ENCODE peak calls at places on chromosome 3, in five cellular contexts. F is GM12878, S is ascending aorta, P is A549, O is sigmoid colon. B is an unnamed sample.

GRCh38 chr3:116005404-116005803 is 382.1 kb downstream of the GAP43 start:
- DNase-seq in F (no peak), S (no peak), P (peak), O (peak), B (no peak)

GRCh38 chr3:143650827-143651226 is 197.4 kb downstream of the SLC9A9 start:
- DNase-seq in O (no peak), P (no peak), F (no peak), S (no peak), B (no peak)

GRCh38 chr3:128697336-128697735 is 28.6 kb upstream of the RAB7A start:
- DNase-seq in O (no peak), P (no peak), F (no peak), S (no peak), B (no peak)

GRCh38 chr3:172595648-172596393 is 72.6 kb upstream of the TNFSF10 start:
- DNase-seq in O (no peak), F (peak), P (peak), S (no peak), B (peak)

GRCh38 chr3:156787015-156787414 is 39.1 kb upstream of the LEKR1 start:
- DNase-seq in O (no peak), P (no peak), F (no peak), S (no peak), B (no peak)

GRCh38 chr3:113136071-113136470 is 75.3 kb upstream of the BOC start:
- DNase-seq in P (peak), F (no peak), S (no peak), O (no peak), B (no peak)

GRCh38 chr3:138786788-138787276 is 47.9 kb downstream of the PIK3CB start:
- DNase-seq in P (peak), F (no peak), O (no peak), S (no peak), B (no peak)

GRCh38 chr3:87509401-87509800 is 233.0 kb upstream of the POU1F1 start:
- DNase-seq in F (no peak), S (no peak), P (no peak), O (no peak), B (no peak)

GRCh38 chr3:67790043-67790442 is 135.6 kb upstream of the SUCLG2 start:
- DNase-seq in F (peak), P (peak), S (no peak), O (no peak), B (no peak)

GRCh38 chr3:27105904-27106303 is 263.3 kb downstream of the NEK10 start:
- DNase-seq in F (no peak), O (no peak), S (no peak), P (no peak), B (no peak)

GRCh38 chr3:160676547-160677303 is at the start of gene ARL14:
- DNase-seq in S (no peak), P (peak), F (no peak), O (no peak), B (no peak)

GRCh38 chr3:59771760-59772159 is 721.9 kb upstream of the CFAP20DC start:
- DNase-seq in P (peak), O (no peak), F (no peak), S (no peak), B (no peak)

GRCh38 chr3:119676771-119677640 is at the start of gene COX17:
- DNase-seq in S (peak), P (peak), F (peak), O (peak), B (peak)

GRCh38 chr3:196096382-196096953 is 14.6 kb upstream of the TFRC start:
- DNase-seq in S (no peak), F (peak), P (no peak), O (peak), B (no peak)

GRCh38 chr3:158935846-158936245 is 134.0 kb downstream of the MFSD1 start:
- DNase-seq in F (no peak), O (no peak), S (no peak), P (no peak), B (no peak)

GRCh38 chr3:177104299-177104992 is 92.8 kb downstream of the TBL1XR1 start:
- DNase-seq in S (no peak), O (no peak), P (no peak), F (no peak), B (no peak)

GRCh38 chr3:100073555-100074307 is 40.6 kb downstream of the FILIP1L start:
- DNase-seq in F (no peak), S (no peak), O (peak), P (no peak), B (no peak)

GRCh38 chr3:74273555-74274402 is 340.7 kb downstream of the CNTN3 start:
- DNase-seq in O (no peak), F (no peak), P (no peak), S (no peak), B (no peak)

GRCh38 chr3:133466531-133467386 is 66.9 kb downstream of the BFSP2 start:
- DNase-seq in O (no peak), S (no peak), F (no peak), P (no peak), B (no peak)

GRCh38 chr3:124395165-124395564 is 335.1 kb upstream of the UMPS start:
- DNase-seq in O (no peak), S (no peak), F (no peak), P (no peak), B (no peak)

GRCh38 chr3:43512749-43513404 is 108.9 kb downstream of the ANO10 start:
- DNase-seq in P (peak), F (no peak), S (no peak), O (no peak), B (no peak)

GRCh38 chr3:32440481-32441350 is 49.1 kb downstream of the CMTM7 start:
- DNase-seq in O (no peak), F (no peak), S (no peak), P (no peak), B (no peak)

GRCh38 chr3:177713921-177714900 is 516.9 kb upstream of the TBL1XR1 start:
- DNase-seq in O (no peak), F (no peak), P (no peak), S (no peak), B (no peak)

GRCh38 chr3:5047764-5048163 is 68.5 kb downstream of the BHLHE40 start:
- DNase-seq in S (no peak), P (no peak), O (no peak), F (no peak), B (no peak)

GRCh38 chr3:191148131-191148530 is 50.9 kb upstream of the OSTN start:
- DNase-seq in O (no peak), S (no peak), F (no peak), P (no peak), B (no peak)

GRCh38 chr3:112519424-112520001 is 20.2 kb upstream of the BTLA start:
- DNase-seq in P (peak), S (no peak), O (no peak), F (peak), B (no peak)

GRCh38 chr3:31505353-31506048 is 27.2 kb upstream of the STT3B start:
- DNase-seq in O (no peak), S (no peak), F (no peak), P (no peak), B (no peak)

GRCh38 chr3:65927576-65927975 is 111.1 kb downstream of the MAGI1 start:
- DNase-seq in S (no peak), F (no peak), O (no peak), P (no peak), B (no peak)

GRCh38 chr3:132911741-132912415 is 126.3 kb upstream of the TMEM108 start:
- DNase-seq in F (no peak), P (no peak), S (no peak), O (no peak), B (no peak)

GRCh38 chr3:71879089-71879488 is 94.1 kb upstream of the PROK2 start:
- DNase-seq in S (no peak), O (no peak), F (no peak), P (no peak), B (no peak)

GRCh38 chr3:48042071-48042760 is 26.0 kb upstream of the MAP4 start:
- DNase-seq in O (no peak), S (no peak), P (no peak), F (peak), B (no peak)

GRCh38 chr3:113088616-113089015 is 97.8 kb downstream of the GTPBP8 start:
- DNase-seq in S (no peak), F (no peak), P (no peak), O (no peak), B (no peak)

GRCh38 chr3:133469140-133469731 is 69.4 kb downstream of the BFSP2 start:
- DNase-seq in O (no peak), F (no peak), S (no peak), P (no peak), B (no peak)

GRCh38 chr3:23807161-23808015 is 1.6 kb downstream of the UBE2E1 start:
- DNase-seq in F (no peak), P (no peak), S (no peak), O (no peak), B (no peak)

GRCh38 chr3:82342521-82342920 is 581.1 kb upstream of the GBE1 start:
- DNase-seq in F (no peak), S (no peak), P (no peak), O (no peak), B (no peak)

GRCh38 chr3:101212740-101213139 is 107.6 kb downstream of the IMPG2 start:
- DNase-seq in O (no peak), F (no peak), S (no peak), P (no peak), B (no peak)

GRCh38 chr3:119562307-119562961 is 3.0 kb upstream of the CD80 start:
- DNase-seq in F (peak), S (no peak), P (no peak), O (no peak), B (no peak)

DNA sequence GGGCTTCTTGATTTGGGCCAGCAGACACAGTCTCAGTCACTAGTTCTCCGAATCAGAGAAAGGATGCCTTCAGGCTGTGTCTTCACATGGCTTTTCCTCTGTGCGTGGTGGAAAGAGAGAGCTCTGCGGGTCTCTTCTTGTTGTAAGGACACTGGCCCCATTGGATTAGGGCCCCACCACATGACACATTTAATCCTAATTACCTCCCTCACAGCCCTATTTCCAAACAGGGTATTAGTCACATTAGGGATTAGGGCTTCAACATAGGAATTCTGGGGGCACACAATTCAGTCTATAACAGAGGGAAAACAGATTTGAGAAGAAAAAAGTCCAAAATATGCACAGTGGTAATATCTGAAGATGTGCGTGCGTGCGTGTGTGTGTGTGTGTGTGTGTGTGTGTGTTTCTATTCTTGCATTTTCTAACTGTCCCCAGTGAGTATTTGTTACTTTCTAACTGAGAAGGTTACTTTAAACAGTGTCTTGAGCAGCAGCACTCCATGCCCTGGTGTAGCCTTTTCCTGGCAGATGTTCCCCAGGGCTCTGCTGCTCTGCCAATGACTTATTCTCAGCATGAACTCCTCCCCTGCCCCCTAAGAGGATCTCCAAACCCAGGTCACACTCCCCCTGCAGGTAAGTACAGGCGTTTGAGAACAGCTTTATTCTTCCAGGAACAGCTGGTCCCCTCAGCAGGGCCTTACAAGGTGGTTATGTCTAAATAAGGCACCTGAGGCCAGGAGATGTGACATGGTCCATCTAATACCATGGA is 72.9 kb downstream of the RPL39L start:
- DNase-seq in S (no peak), P (peak), F (no peak), O (no peak), B (no peak)
- TF ChIP-seq CTCF in S (peak), P (no peak), F (peak), O (no peak), B (no peak)

DNA sequence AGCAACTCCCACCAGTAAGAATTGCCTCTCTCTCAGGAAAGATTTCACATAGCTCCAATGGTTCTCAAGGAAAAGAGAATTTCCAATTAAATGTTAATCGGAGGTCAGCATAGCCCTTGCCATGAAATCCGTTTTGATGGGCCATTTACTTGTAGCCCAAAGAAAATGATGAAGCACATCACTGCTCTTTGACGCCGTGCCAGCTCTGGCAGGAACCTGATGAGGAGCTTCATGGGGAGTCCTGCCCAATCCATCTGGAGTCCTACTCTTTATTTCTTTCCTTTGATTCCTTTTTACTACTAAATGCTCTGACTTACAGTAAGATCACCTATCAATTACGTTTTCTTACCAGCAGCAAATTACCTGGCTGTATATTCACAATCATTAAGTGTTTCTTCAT is 84.7 kb downstream of the FGF12 start:
- DNase-seq in F (no peak), O (no peak), S (no peak), P (no peak), B (no peak)
- H3K4me3 ChIP-seq in F (no peak), O (no peak), S (no peak), P (no peak), B (no peak)

DNA sequence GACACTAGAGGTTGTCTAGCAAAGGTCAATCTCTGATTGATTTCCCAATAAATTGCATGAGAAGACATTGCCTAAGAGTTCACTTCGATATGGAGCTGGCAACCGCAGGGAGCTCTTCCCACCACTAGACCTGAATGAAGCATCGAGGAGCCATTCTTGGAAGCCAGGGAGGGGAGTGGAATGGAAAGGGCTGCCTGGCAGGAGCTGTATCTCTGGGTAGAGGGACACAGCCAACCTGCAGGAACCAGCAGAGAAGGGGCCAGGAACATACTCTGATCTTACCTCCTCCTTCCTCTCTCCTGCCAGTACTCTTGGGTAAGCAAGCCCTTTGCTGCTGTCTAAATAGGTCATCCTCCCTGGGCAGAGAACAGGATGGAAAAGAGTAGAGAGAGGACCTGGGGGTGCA is 156.9 kb upstream of the TSC22D2 start:
- DNase-seq in S (no peak), P (no peak), F (no peak), O (no peak), B (no peak)
- H3K27ac ChIP-seq in S (peak), P (no peak), F (no peak), O (peak), B (no peak)

GRCh38 chr3:53422954-53423708 is 71.3 kb upstream of the CACNA1D start:
- DNase-seq in O (no peak), P (no peak), S (no peak), F (no peak), B (no peak)

GRCh38 chr3:53425936-53426335 is 68.5 kb upstream of the CACNA1D start:
- DNase-seq in O (no peak), P (no peak), S (no peak), F (no peak), B (no peak)

DNA sequence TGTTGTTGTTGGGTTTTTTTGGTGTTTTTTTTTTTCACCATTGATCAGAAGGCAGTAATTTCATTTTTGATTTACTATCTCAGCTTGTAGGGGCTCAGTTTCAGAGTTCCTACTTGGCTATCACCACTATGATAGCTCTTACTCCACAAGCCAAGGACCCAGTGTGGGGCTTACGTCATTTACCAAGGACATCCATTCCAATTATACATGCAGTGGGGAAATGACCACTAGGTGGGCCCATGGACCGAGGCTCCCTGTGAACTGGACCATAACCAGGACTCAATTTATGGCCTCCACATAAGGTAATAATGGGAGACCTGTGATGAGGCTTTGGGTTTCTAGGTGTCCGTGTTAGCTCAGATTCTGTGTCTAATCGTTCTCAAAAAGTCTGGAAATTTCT is 67.5 kb upstream of the CACNA1D start:
- DNase-seq in S (no peak), O (no peak), P (peak), F (no peak), B (no peak)
- TF ChIP-seq CTCF in S (no peak), O (no peak), P (no peak), F (no peak), B (no peak)

B was measured in pancreas.